ENCODE peak calls at places on chromosome 12, in four cellular contexts. M is stimulated activated CD8-positive, alpha-beta memory T cell treated with anti-CD3 and anti-CD28 coated beads, Interleukin-12 subunit alpha, Interleukin-12 subunit beta, amount 100 ng/mL, for 1 hour; E is caudate nucleus; D is ACHN. A is an unnamed sample.

GRCh38 chr12:13454991-13455696 is 258.6 kb downstream of the EMP1 start:
- DNase-seq in M (no peak), E (no peak), D (no peak), A (no peak)

GRCh38 chr12:117155278-117156060 is 34.8 kb downstream of the FBXO21 start:
- DNase-seq in M (peak; percentile 44), E (peak; percentile 41), D (peak; percentile 93), A (peak; percentile 78)

GRCh38 chr12:20950248-20950647 is 139.7 kb downstream of the SLCO1B3 start:
- DNase-seq in M (no peak), E (no peak), D (peak; percentile 66), A (peak; percentile 68)

GRCh38 chr12:32863128-32863527 is 33.4 kb downstream of the PKP2 start:
- DNase-seq in M (no peak), E (no peak), D (no peak), A (no peak)

GRCh38 chr12:93679308-93679933 is 2.2 kb downstream of the CRADD start:
- DNase-seq in M (no peak), E (no peak), D (no peak), A (no peak)

GRCh38 chr12:1517007-1517406 is 77.4 kb downstream of the FBXL14 start:
- DNase-seq in M (no peak), E (no peak), D (no peak), A (peak; percentile 94)

GRCh38 chr12:22262309-22262708 is 72.2 kb downstream of the ST8SIA1 start:
- DNase-seq in M (no peak), E (no peak), D (no peak), A (peak; percentile 98)

GRCh38 chr12:26429070-26429691 is 233.8 kb downstream of the SSPN start:
- DNase-seq in M (no peak), E (no peak), D (no peak), A (no peak)

GRCh38 chr12:80815351-80815750 is 98.6 kb downstream of the MYF5 start:
- DNase-seq in M (no peak), E (no peak), D (no peak), A (no peak)

GRCh38 chr12:6315704-6316597 is 5.5 kb downstream of the PLEKHG6 start:
- DNase-seq in M (no peak), E (no peak), D (no peak), A (no peak)

GRCh38 chr12:45768194-45768593 is 38.7 kb downstream of the ARID2 start:
- DNase-seq in M (no peak), E (no peak), D (no peak), A (peak; percentile 72)

GRCh38 chr12:95522692-95523091 is 28.6 kb downstream of the USP44 start:
- DNase-seq in M (no peak), E (no peak), D (no peak), A (no peak)

GRCh38 chr12:23750923-23751322 is 198.5 kb downstream of the SOX5 start:
- DNase-seq in M (no peak), E (no peak), D (no peak), A (no peak)

GRCh38 chr12:62903151-62903550 is 31.8 kb downstream of the PPM1H start:
- DNase-seq in M (no peak), E (no peak), D (no peak), A (no peak)

GRCh38 chr12:115916910-115917668 is 360.4 kb downstream of the MED13L start:
- DNase-seq in M (peak; percentile 62), E (peak; percentile 32), D (peak; percentile 45), A (peak; percentile 36)

GRCh38 chr12:106315523-106315922 is 13.0 kb downstream of the TCP11L2 start:
- DNase-seq in M (no peak), E (no peak), D (no peak), A (no peak)

GRCh38 chr12:106304001-106304421 is 1.5 kb downstream of the TCP11L2 start:
- DNase-seq in M (no peak), E (no peak), D (no peak), A (peak; percentile 39)

GRCh38 chr12:91361864-91362263 is 179.2 kb upstream of the DCN start:
- DNase-seq in M (no peak), E (no peak), D (peak; percentile 70), A (peak; percentile 68)